ENCODE peak calls at places on chromosomes 11 and 22, in five cellular contexts. B, Q, Z, P and M are unnamed samples.

GRCh38 chr11:88739524-88739923 is 326.3 kb downstream of the GRM5 start:
- DNase-seq in B (no peak), Q (no peak), Z (no peak), P (no peak), M (no peak)

GRCh38 chr11:101128571-101129202 is 926 bp downstream of the PGR start:
- DNase-seq in B (no peak), Q (no peak), Z (no peak), P (no peak), M (no peak)

GRCh38 chr11:13896175-13896989 is 66.1 kb upstream of the SPON1 start:
- DNase-seq in B (no peak), Q (no peak), Z (no peak), P (no peak), M (no peak)

GRCh38 chr11:103525069-103525468 is 415.8 kb downstream of the DYNC2H1 start:
- DNase-seq in B (no peak), Q (no peak), Z (peak; percentile 90), P (no peak), M (no peak)

GRCh38 chr11:70574725-70575347 is 176.5 kb downstream of the CTTN start:
- DNase-seq in B (no peak), Q (peak; percentile 49), Z (no peak), P (no peak), M (no peak)

GRCh38 chr11:76856111-76856510 is 4.6 kb upstream of the ACER3 start:
- DNase-seq in B (no peak), Q (no peak), Z (no peak), P (no peak), M (no peak)

GRCh38 chr11:9651899-9652748 is 11.8 kb upstream of the SWAP70 start:
- DNase-seq in B (no peak), Q (no peak), Z (no peak), P (no peak), M (no peak)

GRCh38 chr11:14253437-14253836 is 105.5 kb downstream of the RRAS2 start:
- DNase-seq in B (no peak), Q (no peak), Z (no peak), P (no peak), M (no peak)

GRCh38 chr11:1625541-1625940 is 3.6 kb upstream of the KRTAP5-4 start:
- DNase-seq in B (no peak), Q (peak; percentile 66), Z (no peak), P (no peak), M (no peak)

GRCh38 chr22:38246692-38247091 is 26.1 kb downstream of the TMEM184B start:
- DNase-seq in B (no peak), Q (no peak), Z (no peak), P (peak; percentile 77), M (no peak)

GRCh38 chr11:94734563-94735275 is 33.4 kb upstream of the AMOTL1 start:
- DNase-seq in B (no peak), Q (no peak), Z (peak; percentile 39), P (no peak), M (no peak)

GRCh38 chr11:74641289-74641688 is 48.9 kb downstream of the POLD3 start:
- DNase-seq in B (no peak), Q (no peak), Z (no peak), P (no peak), M (no peak)

GRCh38 chr11:131511794-131512193 is 141.4 kb downstream of the NTM start:
- DNase-seq in B (no peak), Q (no peak), Z (peak; percentile 29), P (no peak), M (no peak)

GRCh38 chr22:18954941-18955571 is 19.0 kb upstream of the PRODH start:
- DNase-seq in B (no peak), Q (peak; percentile 77), Z (no peak), P (no peak), M (no peak)

GRCh38 chr22:35742342-35743100 is 24.8 kb downstream of the APOL5 start:
- DNase-seq in B (no peak), Q (no peak), Z (peak; percentile 62), P (no peak), M (no peak)

GRCh38 chr11:1825039-1825740 is 9.6 kb upstream of the SYT8 start:
- DNase-seq in B (no peak), Q (peak; percentile 87), Z (no peak), P (no peak), M (no peak)

GRCh38 chr11:111557425-111558111 is 17.0 kb downstream of the LAYN start:
- DNase-seq in B (no peak), Q (no peak), Z (peak; percentile 95), P (no peak), M (no peak)

GRCh38 chr11:110984147-110984546 is 261.4 kb upstream of the POU2AF2 start:
- DNase-seq in B (no peak), Q (no peak), Z (peak; percentile 71), P (no peak), M (no peak)

GRCh38 chr11:75246006-75246672 is 5.6 kb downstream of the TPBGL start:
- DNase-seq in B (no peak), Q (peak; percentile 54), Z (no peak), P (no peak), M (no peak)

GRCh38 chr11:62137276-62137861 is 13.6 kb downstream of the INCENP start:
- DNase-seq in B (no peak), Q (peak; percentile 48), Z (no peak), P (no peak), M (no peak)

GRCh38 chr22:29907753-29908515 is 25.0 kb downstream of the MTMR3 start:
- DNase-seq in B (no peak), Q (no peak), Z (peak; percentile 98), P (no peak), M (no peak)

GRCh38 chr11:19079643-19080440 is 19.3 kb upstream of the MRGPRX2 start:
- DNase-seq in B (no peak), Q (no peak), Z (peak; percentile 97), P (no peak), M (no peak)

GRCh38 chr22:37930270-37930951 is 23.0 kb downstream of the C22orf23 start:
- DNase-seq in B (no peak), Q (peak; percentile 86), Z (no peak), P (no peak), M (no peak)

GRCh38 chr11:108906329-108906728 is 241.5 kb downstream of the DDX10 start:
- DNase-seq in B (no peak), Q (no peak), Z (peak; percentile 77), P (no peak), M (no peak)

GRCh38 chr22:23398701-23399366 is 181.3 kb downstream of the IGLL1 start:
- DNase-seq in B (no peak), Q (peak; percentile 68), Z (no peak), P (no peak), M (no peak)

GRCh38 chr11:94849836-94850235 is 81.7 kb downstream of the AMOTL1 start:
- DNase-seq in B (no peak), Q (no peak), Z (no peak), P (no peak), M (no peak)

GRCh38 chr11:114058026-114058706 is 1.3 kb upstream of the ZBTB16 start:
- DNase-seq in B (no peak), Q (no peak), Z (no peak), P (no peak), M (no peak)

GRCh38 chr11:85946221-85946620 is 91.0 kb downstream of the CCDC83 start:
- DNase-seq in B (no peak), Q (no peak), Z (no peak), P (no peak), M (no peak)

GRCh38 chr11:32032478-32032877 is 58.4 kb upstream of the RCN1 start:
- DNase-seq in B (no peak), Q (no peak), Z (peak; percentile 17), P (no peak), M (no peak)

GRCh38 chr11:7551571-7551970 is 37.8 kb downstream of the PPFIBP2 start:
- DNase-seq in B (no peak), Q (no peak), Z (peak; percentile 49), P (no peak), M (no peak)

GRCh38 chr22:33451851-33452469 is 393.8 kb upstream of the SYN3 start:
- DNase-seq in B (no peak), Q (no peak), Z (no peak), P (no peak), M (no peak)